ENCODE peak calls at places on chromosome 10, in ten cellular contexts. J is left ventricle myocardium inferior, O is IMR-90, K is right lobe of liver, W is suprapubic skin, M is mammary epithelial cell, A is lower leg skin, X is upper lobe of right lung, P is stomach, I is fibroblast of villous mesenchyme. E is an unnamed sample.

GRCh38 chr10:63323930-63324854 is 141.6 kb downstream of the JMJD1C start:
- DNase-seq in J (no peak), O (no peak), K (no peak), W (no peak), M (no peak), A (no peak), X (no peak), P (no peak), I (no peak), E (no peak)

GRCh38 chr10:96964131-96964530 is 132.0 kb downstream of the LCOR start:
- DNase-seq in J (no peak), O (no peak), K (no peak), W (no peak), M (no peak), A (no peak), X (no peak), P (no peak), I (no peak), E (no peak)

GRCh38 chr10:20474064-20474463 is 423.0 kb downstream of the NEBL start:
- DNase-seq in J (no peak), O (no peak), K (no peak), W (no peak), M (no peak), A (no peak), X (no peak), P (no peak), I (no peak), E (no peak)

GRCh38 chr10:68423522-68423921 is 16.4 kb upstream of the RUFY2 start:
- DNase-seq in J (no peak), O (no peak), K (no peak), W (no peak), M (no peak), A (no peak), X (no peak), P (no peak), I (no peak), E (no peak)

GRCh38 chr10:6211341-6212265 is 8.9 kb downstream of the PFKFB3 start:
- DNase-seq in J (peak; percentile 61), O (peak; percentile 46), K (no peak), W (no peak), M (no peak), A (no peak), X (no peak), P (no peak), I (peak; percentile 79), E (peak; percentile 73)

GRCh38 chr10:14507156-14507555 is 176.4 kb upstream of the FRMD4A start:
- DNase-seq in J (no peak), O (no peak), K (no peak), W (no peak), M (no peak), A (no peak), X (no peak), P (no peak), I (no peak), E (no peak)

GRCh38 chr10:131947631-131948347 is 33.9 kb downstream of the BNIP3 start:
- DNase-seq in J (no peak), O (peak; percentile 78), K (peak; percentile 21), W (peak; percentile 21), M (peak; percentile 79), A (peak; percentile 52), X (peak; percentile 15), P (no peak), I (peak; percentile 78), E (peak; percentile 75)

GRCh38 chr10:104750306-104750705 is 109.2 kb downstream of the SORCS3 start:
- DNase-seq in J (no peak), O (no peak), K (no peak), W (no peak), M (no peak), A (no peak), X (no peak), P (no peak), I (no peak), E (no peak)

GRCh38 chr10:47339759-47340612 is 8.2 kb upstream of the RBP3 start:
- DNase-seq in J (no peak), O (no peak), K (no peak), W (peak; percentile 70), M (no peak), A (peak; percentile 79), X (peak; percentile 40), P (peak; percentile 8), I (no peak), E (no peak)

GRCh38 chr10:118369806-118370205 is 27.7 kb upstream of the FAM204A start:
- DNase-seq in J (no peak), O (no peak), K (no peak), W (no peak), M (no peak), A (no peak), X (peak; percentile 66), P (no peak), I (no peak), E (no peak)

GRCh38 chr10:132401396-132402168 is 4.6 kb downstream of the PWWP2B start:
- DNase-seq in J (peak; percentile 33), O (no peak), K (no peak), W (no peak), M (no peak), A (no peak), X (peak; percentile 73), P (peak; percentile 83), I (no peak), E (no peak)

GRCh38 chr10:31623466-31623865 is 304.4 kb downstream of the ZEB1 start:
- DNase-seq in J (no peak), O (peak; percentile 28), K (no peak), W (no peak), M (no peak), A (no peak), X (no peak), P (no peak), I (peak; percentile 87), E (peak; percentile 95)

GRCh38 chr10:31620236-31621151 is 301.5 kb downstream of the ZEB1 start:
- DNase-seq in J (peak; percentile 83), O (peak; percentile 78), K (no peak), W (peak; percentile 88), M (no peak), A (peak; percentile 95), X (no peak), P (no peak), I (peak; percentile 33), E (peak; percentile 89)

GRCh38 chr10:31621733-31622132 is 302.7 kb downstream of the ZEB1 start:
- DNase-seq in J (no peak), O (no peak), K (no peak), W (no peak), M (no peak), A (no peak), X (no peak), P (no peak), I (no peak), E (no peak)

GRCh38 chr10:31619410-31620095 is 300.5 kb downstream of the ZEB1 start:
- DNase-seq in J (peak; percentile 48), O (no peak), K (no peak), W (no peak), M (no peak), A (peak; percentile 87), X (no peak), P (no peak), I (no peak), E (peak; percentile 55)

DNA sequence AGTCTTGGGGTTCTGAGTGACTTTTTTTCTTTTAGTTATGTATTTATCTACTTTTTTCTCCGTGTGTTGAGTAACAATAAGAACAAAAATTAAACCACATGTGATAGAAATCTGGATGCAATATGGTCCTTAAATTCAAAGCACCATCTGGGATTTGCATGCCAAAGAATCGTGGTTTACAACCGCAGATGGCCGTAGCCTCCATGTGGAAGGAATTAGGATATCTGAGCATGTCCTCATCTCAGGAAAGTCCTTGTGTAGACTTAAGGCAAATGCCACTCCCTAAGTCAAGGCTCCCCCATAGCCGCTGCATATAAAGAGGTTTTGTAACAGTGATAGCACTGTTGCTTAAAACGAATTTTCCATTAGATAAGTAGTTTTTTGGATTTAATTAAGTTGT is 304.0 kb downstream of the ZEB1 start:
- DNase-seq in J (no peak), O (peak; percentile 73), K (no peak), W (no peak), M (no peak), A (no peak), X (no peak), P (no peak), I (peak; percentile 93), E (peak; percentile 98)
- TF ChIP-seq CTCF in J (peak; percentile 33), O (no peak), K (no peak), W (no peak), M (no peak), A (no peak), X (peak; percentile 11), P (no peak), I (peak; percentile 46), E (peak; percentile 51)

DNA sequence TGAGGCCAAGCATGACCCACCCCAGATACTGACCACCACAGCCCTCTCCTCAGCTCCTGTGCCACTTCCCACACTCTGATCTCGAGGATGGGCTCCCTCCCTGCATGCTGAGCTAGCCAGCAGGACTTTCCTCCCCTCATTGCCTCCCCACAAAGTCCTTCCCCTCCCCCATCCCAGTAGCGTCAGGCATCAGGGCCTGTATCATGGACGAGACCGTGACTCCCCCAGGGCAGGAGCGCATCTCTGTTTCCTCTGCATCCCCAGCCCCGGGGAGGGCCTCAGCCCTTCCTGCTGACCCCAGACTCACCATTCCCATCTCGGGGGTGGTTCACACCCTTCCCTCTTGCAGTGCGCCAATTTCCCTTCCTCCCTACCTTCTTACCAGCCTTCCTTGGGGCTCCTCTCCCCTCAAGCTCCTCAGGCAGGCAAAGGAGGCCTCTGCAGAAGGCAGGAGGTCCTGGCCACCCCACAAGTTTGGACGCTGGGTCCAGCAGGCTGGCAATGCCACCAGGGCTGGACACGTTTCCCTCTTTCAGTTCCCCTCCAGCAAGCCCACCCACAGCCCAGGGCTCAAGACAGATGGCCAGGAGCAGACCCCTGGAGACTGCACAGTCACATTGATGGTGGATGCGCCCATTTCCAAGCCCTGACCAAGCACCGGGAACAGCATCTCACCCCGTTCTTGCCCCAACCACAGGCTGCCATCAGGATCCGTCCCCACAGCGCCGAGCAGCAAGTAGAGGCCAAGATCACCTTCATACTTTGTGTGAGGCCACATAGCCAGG is 36.5 kb downstream of the GRID1 start:
- DNase-seq in J (no peak), O (no peak), K (no peak), W (no peak), M (no peak), A (no peak), X (peak; percentile 53), P (no peak), I (no peak), E (no peak)
- H3K4me3 ChIP-seq in J (no peak overlapping the region), O (no peak overlapping the region), K (no peak overlapping the region), W (no peak overlapping the region), M (no peak overlapping the region), A (no peak overlapping the region), X (no peak overlapping the region), P (no peak overlapping the region), I (no peak overlapping the region), E (no peak overlapping the region)

DNA sequence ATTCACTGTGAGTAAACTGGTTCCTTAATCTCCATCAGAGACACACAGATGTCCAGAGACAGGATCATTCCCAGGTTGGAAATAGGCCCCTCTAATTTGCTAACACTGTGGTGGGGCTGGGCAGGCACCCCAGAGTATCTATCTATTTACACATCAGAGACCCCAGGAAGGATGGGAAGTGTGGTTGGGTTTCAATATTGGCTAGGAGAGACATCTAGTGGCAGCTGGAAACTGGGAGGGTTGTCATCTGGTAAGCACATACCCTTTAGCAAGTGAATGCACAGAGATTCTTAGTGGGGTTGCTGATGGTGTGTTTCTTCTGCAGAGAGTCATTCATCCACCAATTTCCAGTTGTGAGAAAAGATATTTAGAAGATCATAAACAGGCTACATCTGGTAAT is 36.0 kb upstream of the NRG3 start:
- DNase-seq in J (no peak), O (no peak), K (no peak), W (no peak), M (no peak), A (no peak), X (no peak), P (no peak), I (no peak), E (no peak)
- TF ChIP-seq CTCF in J (no peak), O (no peak), K (no peak), W (no peak), M (no peak), A (no peak), X (no peak), P (no peak), I (no peak), E (no peak)

GRCh38 chr10:80200259-80200658 is 5.1 kb downstream of the ANXA11 start:
- DNase-seq in J (no peak), O (no peak), K (no peak), W (no peak), M (no peak), A (no peak), X (no peak), P (no peak), I (no peak), E (no peak)
- H3K4me3 ChIP-seq in J (peak overlapping the region; percentile 90), O (no peak overlapping the region), K (no peak overlapping the region), W (no peak overlapping the region), M (no peak overlapping the region), A (no peak overlapping the region), X (no peak overlapping the region), P (no peak overlapping the region), I (peak overlapping the region; percentile 18), E (peak overlapping the region; percentile 20)

E was measured in AG10803.